ENCODE peak calls at places on chromosomes 5 and 9, in ten cellular contexts. O is glutamatergic neuron, T is WTC11, V is heart right ventricle, K is IMR-90, C is AG09319, X is type B pancreatic cell, R is pancreas, Z is nephron progenitor cell, H is mesothelial cell of epicardium. U is an unnamed sample.

GRCh38 chr5:123997354-123998215 is 485.6 kb downstream of the CSNK1G3 start:
- DNase-seq in O (no peak), T (no peak), V (no peak), K (peak; percentile 40), C (peak; percentile 45), X (no peak), R (no peak), Z (no peak), H (no peak), U (peak; percentile 72)

GRCh38 chr5:146098047-146098446 is 7.3 kb downstream of the PLAC8L1 start:
- DNase-seq in O (no peak), T (no peak), V (no peak), K (no peak), C (no peak), X (no peak), R (no peak), Z (no peak), H (no peak), U (no peak)

GRCh38 chr5:142701673-142702311 is 15.9 kb upstream of the FGF1 start:
- DNase-seq in O (no peak), T (no peak), V (no peak), K (no peak), C (no peak), X (no peak), R (no peak), Z (no peak), H (no peak), U (no peak)

GRCh38 chr5:72486371-72486770 is 20.8 kb downstream of the ZNF366 start:
- DNase-seq in O (no peak), T (no peak), V (no peak), K (peak; percentile 45), C (no peak), X (no peak), R (no peak), Z (no peak), H (no peak), U (peak; percentile 9)

GRCh38 chr9:5894237-5894959 is 3.7 kb downstream of the MLANA start:
- DNase-seq in O (no peak), T (no peak), V (no peak), K (no peak), C (no peak), X (no peak), R (no peak), Z (no peak), H (no peak), U (no peak)

GRCh38 chr9:759983-760715 is 81.3 kb upstream of the DMRT1 start:
- DNase-seq in O (no peak), T (no peak), V (no peak), K (no peak), C (no peak), X (no peak), R (no peak), Z (no peak), H (no peak), U (peak; percentile 29)

GRCh38 chr5:50995285-50995942 is 329.0 kb downstream of the PARP8 start:
- DNase-seq in O (no peak), T (no peak), V (no peak), K (no peak), C (no peak), X (no peak), R (no peak), Z (no peak), H (no peak), U (no peak)

GRCh38 chr5:72647806-72648205 is 140.6 kb upstream of the ZNF366 start:
- DNase-seq in O (no peak), T (no peak), V (no peak), K (no peak), C (no peak), X (no peak), R (no peak), Z (no peak), H (no peak), U (no peak)

GRCh38 chr5:153699035-153699434 is 208.6 kb downstream of the GRIA1 start:
- DNase-seq in O (no peak), T (no peak), V (no peak), K (no peak), C (no peak), X (no peak), R (no peak), Z (no peak), H (no peak), U (peak; percentile 17)

GRCh38 chr9:132670816-132671371 is 630 bp downstream of the GTF3C4 start:
- DNase-seq in O (peak; percentile 58), T (peak; percentile 41), V (no peak), K (peak; percentile 13), C (no peak), X (no peak), R (peak; percentile 29), Z (peak; percentile 50), H (peak; percentile 58), U (peak; percentile 36)

GRCh38 chr5:9498541-9499497 is 47.1 kb downstream of the SEMA5A start:
- DNase-seq in O (no peak), T (peak; percentile 54), V (no peak), K (peak; percentile 20), C (no peak), X (no peak), R (peak; percentile 31), Z (no peak), H (no peak), U (peak; percentile 67)

GRCh38 chr9:130498918-130499698 is 54.3 kb downstream of the ASS1 start:
- DNase-seq in O (no peak), T (no peak), V (no peak), K (no peak), C (no peak), X (no peak), R (no peak), Z (no peak), H (no peak), U (no peak)

GRCh38 chr9:137454506-137455360 is 4.4 kb downstream of the NSMF start:
- DNase-seq in O (peak; percentile 34), T (peak; percentile 57), V (no peak), K (no peak), C (no peak), X (no peak), R (peak; percentile 38), Z (peak; percentile 23), H (no peak), U (peak; percentile 29)

GRCh38 chr9:6239694-6240093 is 24.1 kb downstream of the IL33 start:
- DNase-seq in O (no peak), T (no peak), V (no peak), K (peak; percentile 5), C (no peak), X (no peak), R (no peak), Z (no peak), H (no peak), U (no peak)

DNA sequence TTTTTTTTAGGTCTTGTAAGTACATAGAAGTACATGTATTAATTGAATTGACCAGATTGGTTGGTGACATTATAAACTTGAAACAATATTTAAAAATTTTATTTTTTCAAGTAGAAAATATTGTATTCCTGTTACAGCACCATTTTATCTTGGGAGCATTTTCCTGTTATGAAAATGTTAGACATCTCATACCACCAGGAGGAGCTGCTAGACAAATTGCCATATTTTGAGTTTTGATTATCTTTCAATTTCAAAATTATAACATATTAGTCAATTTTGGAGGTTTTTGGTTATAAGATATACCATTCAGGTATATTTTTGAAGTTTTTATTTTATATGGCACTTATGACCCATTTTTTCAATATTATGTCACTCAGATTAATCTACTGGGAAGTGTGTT is 84.4 kb downstream of the CNTLN start:
- DNase-seq in O (no peak), T (no peak), V (no peak), K (peak; percentile 10), C (no peak), X (no peak), R (no peak), Z (no peak), H (no peak), U (peak; percentile 30)
- TF ChIP-seq CTCF in O (peak; percentile 43), T (no peak), V (no peak), K (peak; percentile 51), C (peak; percentile 17), X (peak; percentile 56), R (no peak), Z (no peak), H (peak; percentile 11), U (peak; percentile 47)

GRCh38 chr9:97774657-97775056 is 77.5 kb upstream of the XPA start:
- DNase-seq in O (no peak), T (no peak), V (no peak), K (no peak), C (no peak), X (no peak), R (no peak), Z (no peak), H (no peak), U (no peak)
- TF ChIP-seq CTCF in O (no peak), T (no peak), V (no peak), K (no peak), C (no peak), X (no peak), R (no peak), Z (no peak), H (no peak), U (no peak)

GRCh38 chr9:101478444-101478843 is 42.9 kb upstream of the ALDOB start:
- DNase-seq in O (no peak), T (no peak), V (no peak), K (no peak), C (no peak), X (no peak), R (no peak), Z (no peak), H (no peak), U (no peak)
- TF ChIP-seq CTCF in O (no peak), T (no peak), V (no peak), K (no peak), C (no peak), X (no peak), R (no peak), Z (no peak), H (no peak), U (peak; percentile 43)

GRCh38 chr5:84453405-84453804 is 68.7 kb upstream of the EDIL3 start:
- DNase-seq in O (no peak), T (no peak), V (no peak), K (no peak), C (no peak), X (no peak), R (no peak), Z (no peak), H (no peak), U (no peak)

GRCh38 chr5:84445049-84445685 is 60.5 kb upstream of the EDIL3 start:
- DNase-seq in O (no peak), T (no peak), V (no peak), K (peak; percentile 15), C (no peak), X (no peak), R (no peak), Z (no peak), H (no peak), U (no peak)

DNA sequence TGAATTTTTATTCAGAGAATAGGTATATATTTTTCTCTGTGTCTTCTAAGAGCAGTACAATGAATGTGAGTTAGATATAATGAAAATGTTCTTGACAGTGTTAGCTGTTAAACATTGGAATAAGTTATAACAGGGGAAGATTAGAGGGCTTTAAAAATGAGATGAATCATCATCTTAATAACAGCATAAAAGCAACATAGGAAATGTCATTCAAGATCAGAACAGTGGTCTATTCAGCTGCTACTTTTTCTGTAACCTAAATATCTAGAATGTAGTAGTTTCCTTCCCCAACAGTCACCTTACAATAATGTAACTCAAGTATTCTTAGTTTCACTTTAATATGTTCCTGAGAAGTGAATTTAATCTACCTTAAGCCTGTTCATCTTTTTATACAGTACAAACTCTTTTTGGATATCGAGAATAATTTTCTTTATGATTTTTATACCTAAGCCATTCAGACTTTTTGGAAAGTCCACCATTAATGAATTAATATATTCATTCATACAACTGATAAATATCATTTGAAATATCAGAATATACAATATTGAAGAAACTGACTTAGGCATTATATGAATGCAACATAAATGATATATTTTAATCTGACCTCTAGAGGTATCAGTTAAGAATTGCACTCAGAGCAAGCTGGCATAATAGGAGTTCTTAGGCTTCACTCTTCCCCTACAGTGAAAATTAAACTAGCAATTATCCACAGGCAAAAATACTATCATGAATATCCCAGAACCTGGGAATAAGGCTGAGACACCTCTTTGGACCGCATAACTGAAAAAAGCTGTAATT is 66.1 kb upstream of the EDIL3 start:
- DNase-seq in O (no peak), T (no peak), V (no peak), K (peak; percentile 20), C (no peak), X (no peak), R (no peak), Z (no peak), H (no peak), U (peak; percentile 23)
- TF ChIP-seq CTCF in O (peak; percentile 34), T (no peak), V (peak; percentile 14), K (peak; percentile 46), C (peak; percentile 43), X (peak; percentile 64), R (no peak), Z (peak; percentile 25), H (no peak), U (peak; percentile 56)